ENCODE peak calls at places on chromosomes 1 and 21, in five cellular contexts. One of them, this sample, is unnamed. For H3K4me1, the result is how much of the 10 kb centered on the place peaks cover.

GRCh38 chr1:175157200-175157599 is 35.4 kb downstream of the KIAA0040 start:
- DNase-seq in endodermal cell: no peak
- DNase-seq in sigmoid colon: no peak
- DNase-seq in GM23248: no peak
- DNase-seq in kidney: no peak
- DNase-seq in this sample: no peak

GRCh38 chr1:214510477-214510876 is 40.9 kb downstream of the PTPN14 start:
- DNase-seq in endodermal cell: no peak
- DNase-seq in sigmoid colon: no peak
- DNase-seq in GM23248: no peak
- DNase-seq in kidney: no peak
- DNase-seq in this sample: no peak

GRCh38 chr1:27366113-27366410 is 699 bp downstream of the MAP3K6 start:
- DNase-seq in endodermal cell: peak
- DNase-seq in sigmoid colon: peak
- DNase-seq in GM23248: peak
- DNase-seq in kidney: peak
- DNase-seq in this sample: peak

GRCh38 chr1:15414450-15414823 is 4.7 kb downstream of the EFHD2 start:
- DNase-seq in endodermal cell: no peak
- DNase-seq in sigmoid colon: no peak
- DNase-seq in GM23248: no peak
- DNase-seq in kidney: no peak
- DNase-seq in this sample: no peak

GRCh38 chr1:5730272-5731109 is 261.7 kb downstream of the NPHP4 start:
- DNase-seq in endodermal cell: no peak
- DNase-seq in sigmoid colon: peak
- DNase-seq in GM23248: no peak
- DNase-seq in kidney: no peak
- DNase-seq in this sample: no peak

GRCh38 chr1:36463404-36463772 is 796 bp downstream of the MRPS15 start:
- DNase-seq in endodermal cell: no peak
- DNase-seq in sigmoid colon: no peak
- DNase-seq in GM23248: no peak
- DNase-seq in kidney: no peak
- DNase-seq in this sample: peak

GRCh38 chr21:42431196-42431595 is 27.5 kb downstream of the UBASH3A start:
- DNase-seq in endodermal cell: no peak
- DNase-seq in sigmoid colon: no peak
- DNase-seq in GM23248: no peak
- DNase-seq in kidney: peak
- DNase-seq in this sample: no peak

GRCh38 chr1:229344937-229345684 is 2.3 kb upstream of the CCSAP start:
- DNase-seq in endodermal cell: no peak
- DNase-seq in sigmoid colon: no peak
- DNase-seq in GM23248: peak
- DNase-seq in kidney: no peak
- DNase-seq in this sample: no peak

GRCh38 chr1:194420706-194421105 is 1234.3 kb upstream of the B3GALT2 start:
- DNase-seq in endodermal cell: no peak
- DNase-seq in sigmoid colon: no peak
- DNase-seq in GM23248: no peak
- DNase-seq in kidney: no peak
- DNase-seq in this sample: no peak

GRCh38 chr1:84298336-84298687 is 3.2 kb upstream of the SAMD13 start:
- DNase-seq in endodermal cell: peak
- DNase-seq in sigmoid colon: peak
- DNase-seq in GM23248: peak
- DNase-seq in kidney: peak
- DNase-seq in this sample: peak

GRCh38 chr1:76317299-76317913 is 242.9 kb downstream of the ST6GALNAC3 start:
- DNase-seq in endodermal cell: no peak
- DNase-seq in sigmoid colon: no peak
- DNase-seq in GM23248: peak
- DNase-seq in kidney: no peak
- DNase-seq in this sample: no peak

GRCh38 chr1:183180634-183181056 is 5.4 kb upstream of the LAMC2 start:
- DNase-seq in endodermal cell: no peak
- DNase-seq in sigmoid colon: no peak
- DNase-seq in GM23248: peak
- DNase-seq in kidney: peak
- DNase-seq in this sample: peak

GRCh38 chr1:108079550-108079949 is 114.6 kb upstream of the VAV3 start:
- DNase-seq in endodermal cell: no peak
- DNase-seq in sigmoid colon: no peak
- DNase-seq in GM23248: no peak
- DNase-seq in kidney: peak
- DNase-seq in this sample: no peak

GRCh38 chr1:96510911-96511310 is 210.7 kb upstream of the PTBP2 start:
- DNase-seq in endodermal cell: no peak
- DNase-seq in sigmoid colon: no peak
- DNase-seq in GM23248: no peak
- DNase-seq in kidney: no peak
- DNase-seq in this sample: peak

GRCh38 chr1:150127868-150128267 is 21.8 kb upstream of the PLEKHO1 start:
- DNase-seq in endodermal cell: no peak
- DNase-seq in sigmoid colon: no peak
- DNase-seq in GM23248: peak
- DNase-seq in kidney: no peak
- DNase-seq in this sample: no peak

GRCh38 chr1:172976222-172977041 is 74.3 kb downstream of the TNFSF18 start:
- DNase-seq in endodermal cell: no peak
- DNase-seq in sigmoid colon: no peak
- DNase-seq in GM23248: peak
- DNase-seq in kidney: no peak
- DNase-seq in this sample: peak

GRCh38 chr1:19009126-19009881 is 52.8 kb upstream of the IFFO2 start:
- DNase-seq in endodermal cell: no peak
- DNase-seq in sigmoid colon: no peak
- DNase-seq in GM23248: peak
- DNase-seq in kidney: no peak
- DNase-seq in this sample: no peak

GRCh38 chr1:81513796-81514354 is 286.9 kb upstream of the ADGRL2 start:
- DNase-seq in endodermal cell: peak
- DNase-seq in sigmoid colon: no peak
- DNase-seq in GM23248: no peak
- DNase-seq in kidney: no peak
- DNase-seq in this sample: no peak

GRCh38 chr1:108000620-108001105 is 35.7 kb upstream of the VAV3 start:
- DNase-seq in endodermal cell: no peak
- DNase-seq in sigmoid colon: peak
- DNase-seq in GM23248: peak
- DNase-seq in kidney: peak
- DNase-seq in this sample: no peak

GRCh38 chr1:5311147-5311546 is 656.7 kb downstream of the AJAP1 start:
- DNase-seq in endodermal cell: no peak
- DNase-seq in sigmoid colon: no peak
- DNase-seq in GM23248: no peak
- DNase-seq in kidney: no peak
- DNase-seq in this sample: no peak

GRCh38 chr1:100528861-100529260 is 9.1 kb upstream of the GPR88 start:
- DNase-seq in endodermal cell: no peak
- DNase-seq in sigmoid colon: no peak
- DNase-seq in GM23248: peak
- DNase-seq in kidney: no peak
- DNase-seq in this sample: no peak

GRCh38 chr1:9086060-9086459 is 16.6 kb upstream of the SLC2A5 start:
- DNase-seq in endodermal cell: no peak
- DNase-seq in sigmoid colon: no peak
- DNase-seq in GM23248: peak
- DNase-seq in kidney: no peak
- DNase-seq in this sample: no peak

GRCh38 chr1:66502084-66502483 is 31.9 kb upstream of the SGIP1 start:
- DNase-seq in endodermal cell: no peak
- DNase-seq in sigmoid colon: no peak
- DNase-seq in GM23248: no peak
- DNase-seq in kidney: no peak
- DNase-seq in this sample: no peak

GRCh38 chr1:161440312-161440894 is 64.9 kb upstream of the FCGR2A start:
- DNase-seq in endodermal cell: peak
- DNase-seq in sigmoid colon: peak
- DNase-seq in GM23248: peak
- DNase-seq in kidney: peak
- DNase-seq in this sample: peak

GRCh38 chr1:100511058-100511457 is 26.9 kb upstream of the GPR88 start:
- DNase-seq in endodermal cell: no peak
- DNase-seq in sigmoid colon: no peak
- DNase-seq in GM23248: no peak
- DNase-seq in kidney: no peak
- DNase-seq in this sample: no peak

DNA sequence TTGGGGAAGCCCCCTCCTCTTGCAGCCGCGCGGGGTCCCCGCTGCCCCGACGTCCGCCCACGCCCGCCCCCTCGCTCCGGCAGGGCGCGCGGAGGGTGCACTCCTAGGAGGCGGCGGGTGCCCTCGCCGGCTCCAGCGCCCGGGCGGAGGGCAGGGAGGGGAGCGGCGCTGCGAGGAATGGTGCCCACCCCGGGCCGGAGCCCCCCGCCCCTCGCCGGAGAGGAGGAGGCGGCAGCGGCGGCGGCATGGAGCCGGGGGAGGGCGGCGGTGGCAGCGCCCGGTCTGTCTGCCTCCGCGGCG is 451 bp downstream of the FAM78B start:
- DNase-seq in endodermal cell: no peak
- DNase-seq in sigmoid colon: no peak
- DNase-seq in GM23248: no peak
- DNase-seq in kidney: no peak
- DNase-seq in this sample: no peak
- H3K4me3 ChIP-seq in endodermal cell: no peak
- H3K4me3 ChIP-seq in sigmoid colon: peak
- H3K4me3 ChIP-seq in GM23248: peak
- H3K4me3 ChIP-seq in kidney: no peak
- H3K4me3 ChIP-seq in this sample: peak

DNA sequence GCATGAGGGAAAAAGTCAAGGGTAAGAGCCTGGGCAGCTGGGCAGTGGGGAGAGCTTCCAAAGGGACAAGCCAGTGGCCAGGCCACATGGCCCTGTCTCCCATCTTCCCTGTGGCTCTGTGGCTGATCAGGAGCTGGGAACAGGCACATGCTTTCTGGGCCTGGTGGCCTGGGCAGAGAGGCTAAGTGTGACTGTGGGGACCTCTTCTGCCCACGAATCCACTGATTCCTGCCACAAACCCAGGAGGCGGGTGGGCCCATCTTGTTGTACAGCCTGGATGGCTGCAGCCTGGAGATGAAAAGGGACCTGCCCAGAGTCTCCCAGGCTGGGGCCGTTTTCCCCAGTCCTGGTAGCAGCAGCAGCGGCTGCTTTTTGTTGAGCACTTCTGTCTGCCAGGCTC is 55.6 kb upstream of the EPS8L3 start:
- DNase-seq in endodermal cell: peak
- DNase-seq in sigmoid colon: no peak
- DNase-seq in GM23248: no peak
- DNase-seq in kidney: no peak
- DNase-seq in this sample: no peak
- H3K4me1 ChIP-seq in endodermal cell: under half
- H3K4me1 ChIP-seq in sigmoid colon: under half
- H3K4me1 ChIP-seq in GM23248: under half
- H3K4me1 ChIP-seq in kidney: under half
- H3K4me1 ChIP-seq in this sample: under half

GRCh38 chr1:153550827-153551512 is 1.9 kb upstream of the S100A3 start:
- DNase-seq in endodermal cell: peak
- DNase-seq in sigmoid colon: no peak
- DNase-seq in GM23248: no peak
- DNase-seq in kidney: peak
- DNase-seq in this sample: no peak

GRCh38 chr1:153548722-153549695 is at the start of gene S100A3:
- DNase-seq in endodermal cell: peak
- DNase-seq in sigmoid colon: peak
- DNase-seq in GM23248: peak
- DNase-seq in kidney: peak
- DNase-seq in this sample: peak

GRCh38 chr1:153550398-153550758 is 1.3 kb upstream of the S100A3 start:
- DNase-seq in endodermal cell: peak
- DNase-seq in sigmoid colon: no peak
- DNase-seq in GM23248: no peak
- DNase-seq in kidney: peak
- DNase-seq in this sample: no peak

GRCh38 chr1:153547560-153548551 is 1.2 kb downstream of the S100A3 start:
- DNase-seq in endodermal cell: peak
- DNase-seq in sigmoid colon: peak
- DNase-seq in GM23248: no peak
- DNase-seq in kidney: peak
- DNase-seq in this sample: peak

DNA sequence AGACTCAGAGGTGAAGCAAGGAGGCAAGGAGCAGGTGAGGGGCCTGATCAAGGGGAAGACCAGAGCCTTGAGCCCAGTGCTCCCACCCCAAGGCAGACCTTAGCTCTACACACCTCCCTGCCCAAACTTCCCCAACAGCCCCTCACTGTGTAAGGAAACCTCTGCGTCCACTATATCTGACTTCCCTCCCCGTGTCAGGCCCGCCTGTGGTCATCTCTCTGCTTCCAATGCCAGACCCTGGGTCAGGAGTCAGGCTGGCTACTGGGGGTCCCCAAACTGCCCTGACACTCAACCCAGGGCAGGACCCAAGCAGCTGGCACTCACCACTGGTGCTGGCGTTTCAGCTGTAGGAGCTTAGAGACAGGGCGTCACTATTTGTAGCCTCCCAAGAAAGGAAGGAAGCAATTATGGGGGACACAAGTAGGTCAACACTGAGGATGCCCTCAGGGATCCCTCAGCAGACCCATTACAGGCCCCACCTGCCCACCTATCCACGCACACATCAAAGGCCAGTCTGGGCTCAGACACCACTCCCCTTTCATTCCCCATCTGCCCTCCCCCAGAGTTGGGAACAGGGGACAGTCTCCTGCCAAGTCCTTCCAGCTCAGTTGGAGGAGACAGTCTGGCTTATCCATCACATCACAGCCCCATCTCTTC is 811 bp upstream of the S100A3 start:
- DNase-seq in endodermal cell: peak
- DNase-seq in sigmoid colon: no peak
- DNase-seq in GM23248: no peak
- DNase-seq in kidney: peak
- DNase-seq in this sample: no peak
- H3K27ac ChIP-seq in endodermal cell: no peak
- H3K27ac ChIP-seq in sigmoid colon: peak
- H3K27ac ChIP-seq in GM23248: peak
- H3K27ac ChIP-seq in kidney: peak
- H3K27ac ChIP-seq in this sample: no peak

GRCh38 chr1:163202833-163203451 is at the start of gene RGS5:
- DNase-seq in endodermal cell: peak
- DNase-seq in sigmoid colon: no peak
- DNase-seq in GM23248: peak
- DNase-seq in kidney: no peak
- DNase-seq in this sample: no peak
- H3K4me3 ChIP-seq in endodermal cell: peak
- H3K4me3 ChIP-seq in sigmoid colon: peak
- H3K4me3 ChIP-seq in GM23248: no peak
- H3K4me3 ChIP-seq in kidney: peak
- H3K4me3 ChIP-seq in this sample: no peak

GRCh38 chr21:15001113-15001512 is 63.7 kb downstream of the NRIP1 start:
- DNase-seq in endodermal cell: no peak
- DNase-seq in sigmoid colon: no peak
- DNase-seq in GM23248: no peak
- DNase-seq in kidney: no peak
- DNase-seq in this sample: no peak
- H3K4me1 ChIP-seq in endodermal cell: under half
- H3K4me1 ChIP-seq in sigmoid colon: under half
- H3K4me1 ChIP-seq in GM23248: half or more
- H3K4me1 ChIP-seq in kidney: under half
- H3K4me1 ChIP-seq in this sample: under half

This sample was measured in colonic mucosa.